ENCODE peak calls at places on chromosomes 1 and 21, in six cellular contexts. A, S, G, O, Y and Z are unnamed samples. For H3K4me1, the result is how much of the 10 kb centered on the place peaks cover.

GRCh38 chr1:117846674-117847425 is 82.6 kb downstream of the GDAP2 start:
- DNase-seq in O (no peak), G (no peak), S (no peak), Y (no peak), A (no peak), Z (no peak)

GRCh38 chr1:199448641-199449040 is 578.9 kb upstream of the NR5A2 start:
- DNase-seq in A (no peak), S (no peak), G (no peak), O (no peak), Y (no peak), Z (no peak)

GRCh38 chr21:41932576-41933258 is 21.1 kb downstream of the C2CD2 start:
- DNase-seq in Y (no peak), S (no peak), G (no peak), A (no peak), O (peak), Z (peak)

GRCh38 chr1:90356101-90356500 is 361.0 kb downstream of the BARHL2 start:
- DNase-seq in O (no peak), S (no peak), Y (no peak), G (no peak), A (no peak), Z (no peak)

GRCh38 chr1:85502625-85503083 is 37.7 kb upstream of the DDAH1 start:
- DNase-seq in Y (no peak), A (no peak), G (no peak), O (peak), S (peak), Z (no peak)

GRCh38 chr1:18852501-18852900 is 7.0 kb downstream of the TAS1R2 start:
- DNase-seq in Y (no peak), S (no peak), G (no peak), O (no peak), A (no peak), Z (no peak)

GRCh38 chr1:98103617-98104284 is 182.9 kb upstream of the DPYD start:
- DNase-seq in S (no peak), Y (no peak), A (no peak), O (no peak), G (no peak), Z (no peak)

GRCh38 chr1:234780112-234780511 is 170.1 kb upstream of the IRF2BP2 start:
- DNase-seq in A (no peak), Y (no peak), O (no peak), G (no peak), S (no peak), Z (no peak)

GRCh38 chr1:175543447-175543846 is 199.9 kb downstream of the TNR start:
- DNase-seq in O (no peak), A (no peak), S (no peak), Y (no peak), G (no peak), Z (no peak)

GRCh38 chr1:50979964-50980363 is 9.9 kb downstream of the CDKN2C start:
- DNase-seq in A (no peak), O (no peak), Y (no peak), S (no peak), G (no peak), Z (no peak)

GRCh38 chr1:6982860-6983259 is 197.6 kb downstream of the CAMTA1 start:
- DNase-seq in G (no peak), Y (no peak), S (no peak), O (no peak), A (no peak), Z (no peak)

GRCh38 chr1:181123173-181123572 is 34.7 kb downstream of the IER5 start:
- DNase-seq in S (no peak), Y (no peak), G (no peak), O (no peak), A (no peak), Z (no peak)

GRCh38 chr1:170676628-170677027 is 12.7 kb downstream of the PRRX1 start:
- DNase-seq in G (no peak), Y (no peak), O (no peak), S (no peak), A (no peak), Z (no peak)

GRCh38 chr1:191675991-191676783 is 482.1 kb upstream of the RGS18 start:
- DNase-seq in S (no peak), O (no peak), Y (no peak), A (no peak), G (no peak), Z (no peak)

GRCh38 chr21:43657355-43658093 is 1.8 kb downstream of the HSF2BP start:
- DNase-seq in G (no peak), A (no peak), O (peak), Y (no peak), S (no peak), Z (peak)

GRCh38 chr1:110896090-110896489 is 23.1 kb downstream of the CD53 start:
- DNase-seq in Y (no peak), A (no peak), G (no peak), S (no peak), O (no peak), Z (no peak)
- H3K4me1 ChIP-seq in Y (under half), A (under half), G (half or more), S (under half), O (under half), Z (under half)

GRCh38 chr21:34959607-34960006 is 89.5 kb downstream of the RUNX1 start:
- DNase-seq in Y (no peak), G (no peak), O (no peak), S (no peak), A (no peak), Z (no peak)
- H3K4me1 ChIP-seq in Y (under half), G (under half), O (under half), S (under half), A (under half), Z (under half)

GRCh38 chr1:23558140-23558871 is 995 bp downstream of the ID3 start:
- DNase-seq in A (peak), Y (peak), G (peak), S (peak), O (peak), Z (peak)
- H3K4me1 ChIP-seq in A (under half), Y (under half), G (half or more), S (half or more), O (under half), Z (half or more)

DNA sequence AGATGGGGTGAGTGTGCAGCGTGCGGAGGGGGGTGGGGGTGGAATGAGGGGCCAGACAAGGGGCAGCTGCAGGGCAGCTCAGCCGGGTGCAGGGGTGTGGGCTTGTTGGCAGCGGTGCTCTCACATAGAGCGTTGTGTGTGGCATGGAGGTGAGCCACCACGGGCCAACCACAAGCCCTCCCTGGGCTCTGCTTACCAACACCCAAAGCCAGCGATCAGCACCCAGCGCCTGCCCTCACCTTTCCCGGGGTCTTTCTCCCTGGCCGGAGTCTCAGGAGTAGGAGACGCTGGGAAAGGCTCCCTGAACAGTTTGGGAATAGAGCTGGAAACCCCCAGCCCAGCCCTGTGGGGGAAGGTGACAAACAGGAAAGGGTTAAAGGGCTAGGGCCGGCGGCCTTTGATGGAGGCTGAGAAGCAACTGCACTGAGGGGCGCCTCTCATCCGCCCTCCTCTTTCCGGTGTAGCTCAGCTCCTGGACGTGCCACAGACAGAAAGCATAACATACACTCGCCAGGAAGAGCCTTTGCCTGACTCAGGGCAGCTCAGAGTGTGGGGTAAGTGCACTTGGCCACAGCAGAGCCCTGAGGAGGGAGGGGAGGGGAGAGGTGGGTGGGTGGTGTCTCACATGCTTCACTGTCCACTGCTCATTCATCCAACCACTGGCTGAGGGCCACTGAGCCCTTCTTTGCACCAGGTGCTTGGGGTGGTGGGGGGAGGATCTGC is 577 bp downstream of the IKBKE start:
- DNase-seq in S (peak), Y (peak), G (peak), A (no peak), O (no peak), Z (no peak)
- H3K4me1 ChIP-seq in S (under half), Y (under half), G (half or more), A (under half), O (under half), Z (under half)

GRCh38 chr1:154429118-154429517 is 24.0 kb downstream of the IL6R start:
- DNase-seq in S (no peak), Y (no peak), O (no peak), G (no peak), A (no peak), Z (no peak)

GRCh38 chr1:154425172-154425571 is 20.0 kb downstream of the IL6R start:
- DNase-seq in S (no peak), Y (no peak), O (no peak), G (no peak), A (no peak), Z (no peak)

GRCh38 chr1:154429841-154430611 is 24.9 kb downstream of the IL6R start:
- DNase-seq in S (no peak), A (no peak), G (no peak), Y (no peak), O (no peak), Z (no peak)

GRCh38 chr1:154430903-154431302 is 25.8 kb downstream of the IL6R start:
- DNase-seq in Y (no peak), S (no peak), G (no peak), O (no peak), A (no peak), Z (no peak)

GRCh38 chr1:154427173-154428139 is 22.3 kb downstream of the IL6R start:
- DNase-seq in A (peak), G (no peak), Y (no peak), S (no peak), O (no peak), Z (peak)
- H3K4me1 ChIP-seq in A (under half), G (under half), Y (under half), S (under half), O (under half), Z (half or more)

GRCh38 chr1:31755850-31756492 is 8.2 kb downstream of the ADGRB2 start:
- DNase-seq in S (no peak), A (no peak), G (no peak), O (no peak), Y (no peak), Z (no peak)
- H3K4me1 ChIP-seq in S (half or more), A (under half), G (under half), O (under half), Y (under half), Z (half or more)